ENCODE peak calls at places on chromosomes 12 and 14, in four cellular contexts. D is NCI-H2081, H is AG04450, V is caudate nucleus. F is an unnamed sample.

GRCh38 chr12:9727813-9728212 is 5.1 kb downstream of the CLECL1 start:
- DNase-seq in D (no peak), H (no peak), V (no peak), F (no peak)

GRCh38 chr14:105847400-105847799 is 321.0 kb downstream of the TMEM121 start:
- DNase-seq in D (no peak), H (no peak), V (no peak), F (no peak)

GRCh38 chr14:72480465-72481243 is 413.2 kb downstream of the DPF3 start:
- DNase-seq in D (no peak), H (no peak), V (no peak), F (no peak)

GRCh38 chr12:103282124-103282523 is 213.6 kb downstream of the C12orf42 start:
- DNase-seq in D (peak), H (no peak), V (no peak), F (no peak)

GRCh38 chr14:34330846-34331245 is 131.2 kb downstream of the SPTSSA start:
- DNase-seq in D (no peak), H (no peak), V (no peak), F (no peak)

GRCh38 chr14:67532998-67533753 is at the start of gene PLEKHH1:
- DNase-seq in D (peak), H (no peak), V (peak), F (peak)

GRCh38 chr12:89261982-89262381 is 90.3 kb downstream of the DUSP6 start:
- DNase-seq in D (no peak), H (no peak), V (no peak), F (no peak)

GRCh38 chr12:104344682-104345081 is 41.1 kb downstream of the EID3 start:
- DNase-seq in D (no peak), H (no peak), V (no peak), F (no peak)

GRCh38 chr12:96132819-96133218 is 61.4 kb upstream of the ELK3 start:
- DNase-seq in D (no peak), H (no peak), V (no peak), F (no peak)

GRCh38 chr12:27627123-27627835 is 69.0 kb upstream of the REP15 start:
- DNase-seq in D (no peak), H (peak), V (no peak), F (no peak)

GRCh38 chr12:38204831-38205230 is 111.7 kb upstream of the ALG10B start:
- DNase-seq in D (no peak), H (no peak), V (no peak), F (no peak)

GRCh38 chr12:75690556-75690955 is 179.1 kb upstream of the KRR1 start:
- DNase-seq in D (no peak), H (peak), V (no peak), F (no peak)

GRCh38 chr12:65524666-65525065 is 246.2 kb downstream of the MSRB3 start:
- DNase-seq in D (no peak), H (no peak), V (no peak), F (no peak)

GRCh38 chr12:76451528-76451927 is 103.3 kb upstream of the BBS10 start:
- DNase-seq in D (no peak), H (no peak), V (no peak), F (no peak)